ENCODE peak calls at places on chromosome 22, in ten cellular contexts. T is CD4-positive, CD25-positive, alpha-beta regulatory T cell; S is PC-9; M is body of pancreas; U is adrenal gland; I is transverse colon; K is pancreas; F is kidney; E is uterus; W is heart right ventricle. D is an unnamed sample.

GRCh38 chr22:44224166-44224565 is 43.4 kb downstream of the PARVG start:
- DNase-seq in F (peak; percentile 22), U (no peak), T (no peak), S (no peak), E (no peak), K (no peak), I (no peak), M (no peak), W (no peak), D (peak; percentile 24)

GRCh38 chr22:44357962-44358553 is 45.3 kb upstream of the SHISAL1 start:
- DNase-seq in M (no peak), K (no peak), U (peak; percentile 8), W (peak; percentile 39), S (no peak), F (peak; percentile 55), T (no peak), I (peak; percentile 19), E (peak; percentile 68), D (no peak)

GRCh38 chr22:21972806-21973205 is 9.8 kb downstream of the TOP3B start:
- DNase-seq in E (no peak), M (no peak), T (no peak), K (no peak), W (no peak), F (no peak), I (no peak), U (no peak), S (no peak), D (no peak)

GRCh38 chr22:44272330-44272729 is 40.4 kb downstream of the SHISAL1 start:
- DNase-seq in E (no peak), I (no peak), F (peak; percentile 20), S (no peak), W (no peak), K (no peak), T (no peak), M (no peak), U (no peak), D (no peak)

GRCh38 chr22:45600791-45601730 is 70.6 kb upstream of the ATXN10 start:
- DNase-seq in E (no peak), F (peak; percentile 70), I (no peak), T (no peak), S (no peak), K (no peak), U (no peak), W (no peak), M (peak; percentile 26), D (no peak)

GRCh38 chr22:28187612-28188011 is 268.6 kb upstream of the PITPNB start:
- DNase-seq in F (no peak), I (no peak), W (no peak), M (no peak), K (no peak), U (no peak), T (no peak), E (no peak), S (no peak), D (no peak)

GRCh38 chr22:50739894-50740293 is 1.9 kb downstream of the ACR start:
- DNase-seq in T (no peak), S (no peak), K (no peak), E (no peak), F (peak; percentile 38), M (no peak), U (peak; percentile 6), W (no peak), I (no peak), D (peak; percentile 23)

GRCh38 chr22:39820266-39820665 is 73.3 kb downstream of the ENTHD1 start:
- DNase-seq in U (peak; percentile 38), S (peak; percentile 9), M (no peak), W (no peak), I (no peak), T (no peak), K (no peak), E (no peak), F (no peak), D (no peak)

GRCh38 chr22:41564563-41564962 is 3.8 kb downstream of the CSDC2 start:
- DNase-seq in E (no peak), U (peak; percentile 62), I (no peak), W (no peak), T (no peak), S (no peak), K (no peak), M (no peak), F (no peak), D (no peak)

GRCh38 chr22:28029962-28030361 is 110.9 kb upstream of the PITPNB start:
- DNase-seq in K (no peak), S (no peak), T (no peak), F (no peak), I (no peak), W (no peak), U (no peak), M (no peak), E (no peak), D (no peak)

GRCh38 chr22:50735739-50736030 is 2.3 kb upstream of the ACR start:
- DNase-seq in W (no peak), I (no peak), K (no peak), S (no peak), E (no peak), U (peak; percentile 2), M (no peak), T (no peak), F (no peak), D (no peak)

GRCh38 chr22:17916226-17916889 is 108.0 kb downstream of the MICAL3 start:
- DNase-seq in M (no peak), W (no peak), F (no peak), I (no peak), U (no peak), S (no peak), T (no peak), E (no peak), K (no peak), D (no peak)
- H3K27ac ChIP-seq in M (no peak overlapping the region), W (peak overlapping the region; percentile 96), F (no peak overlapping the region), I (no peak overlapping the region), U (peak overlapping the region; percentile 56), S (no peak overlapping the region), T (no peak overlapping the region), E (no peak overlapping the region), K (no peak overlapping the region), D (no peak overlapping the region)

GRCh38 chr22:36323855-36324331 is 63.9 kb downstream of the MYH9 start:
- DNase-seq in M (no peak), I (no peak), W (peak; percentile 74), T (no peak), S (no peak), E (peak; percentile 68), K (no peak), U (peak; percentile 29), F (peak; percentile 81), D (no peak)
- H3K36me3 ChIP-seq in M (peaks cover 45% of the 10 kb centered on the region), I (peaks cover 40% of the 10 kb centered on the region), W (peaks cover 14% of the 10 kb centered on the region), T (peaks cover 98% of the 10 kb centered on the region), S (peaks cover 86% of the 10 kb centered on the region), E (no peaks in the 10 kb centered on the region), K (peaks cover 13% of the 10 kb centered on the region), U (peaks cover 83% of the 10 kb centered on the region), F (peaks cover 81% of the 10 kb centered on the region), D (peaks cover 78% of the 10 kb centered on the region)

GRCh38 chr22:36461665-36462474 is 19.6 kb downstream of the TXN2 start:
- DNase-seq in I (no peak), T (no peak), U (no peak), F (peak; percentile 92), W (no peak), E (peak; percentile 55), M (peak; percentile 82), S (peak; percentile 96), K (peak; percentile 72), D (peak; percentile 85)
- H3K27ac ChIP-seq in I (peak overlapping the region; percentile 98), T (no peak overlapping the region), U (peak overlapping the region; percentile 70), F (peak overlapping the region; percentile 71), W (peak overlapping the region; percentile 96), E (peak overlapping the region; percentile 96), M (peak overlapping the region; percentile 96), S (peak overlapping the region; percentile 72), K (peak overlapping the region; percentile 97), D (peak overlapping the region; percentile 76)

GRCh38 chr22:29520851-29521250 is 32.7 kb downstream of the THOC5 start:
- DNase-seq in S (no peak), U (peak; percentile 72), W (no peak), M (no peak), F (no peak), E (no peak), K (no peak), T (no peak), I (no peak), D (no peak)

GRCh38 chr22:29523761-29524160 is 29.8 kb downstream of the THOC5 start:
- DNase-seq in I (no peak), F (no peak), E (no peak), S (no peak), T (no peak), W (no peak), U (no peak), K (no peak), M (no peak), D (no peak)

GRCh38 chr22:29521526-29521925 is 32.0 kb downstream of the THOC5 start:
- DNase-seq in K (no peak), T (no peak), F (no peak), W (no peak), U (no peak), I (no peak), E (no peak), M (no peak), S (no peak), D (no peak)

GRCh38 chr22:29517215-29517908 is 36.2 kb downstream of the THOC5 start:
- DNase-seq in E (no peak), T (no peak), S (no peak), W (no peak), I (no peak), K (no peak), M (peak; percentile 20), F (no peak), U (peak; percentile 33), D (no peak)

DNA sequence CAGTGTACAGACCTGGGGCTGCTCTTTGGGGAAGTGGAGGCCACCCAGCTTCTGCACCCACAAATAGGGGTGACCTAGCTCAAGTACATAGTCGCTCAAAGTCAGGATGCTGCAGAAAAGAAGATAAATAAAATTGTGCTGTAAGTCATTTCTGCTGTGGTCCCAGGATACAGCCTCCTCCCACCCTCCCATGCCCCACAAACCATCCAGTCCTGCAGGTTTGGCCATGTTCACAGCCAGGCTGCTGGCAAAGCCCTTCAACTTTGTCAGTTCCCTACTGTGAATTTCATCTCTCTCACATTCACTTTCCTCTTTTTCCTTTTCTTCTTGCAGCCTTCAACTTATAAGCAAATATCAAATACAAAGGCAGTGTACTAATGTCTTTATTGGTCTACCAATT is 33.6 kb downstream of the THOC5 start:
- DNase-seq in K (no peak), I (no peak), M (no peak), U (no peak), S (no peak), E (no peak), W (no peak), T (no peak), F (no peak), D (no peak)
- H3K36me3 ChIP-seq in K (no peaks in the 10 kb centered on the region), I (peaks cover 77% of the 10 kb centered on the region), M (peaks cover 9% of the 10 kb centered on the region), U (peaks cover 82% of the 10 kb centered on the region), S (peaks cover 15% of the 10 kb centered on the region), E (no peaks in the 10 kb centered on the region), W (peaks cover 4% of the 10 kb centered on the region), T (peaks cover 85% of the 10 kb centered on the region), F (peaks cover 63% of the 10 kb centered on the region), D (peaks cover 35% of the 10 kb centered on the region)

DNA sequence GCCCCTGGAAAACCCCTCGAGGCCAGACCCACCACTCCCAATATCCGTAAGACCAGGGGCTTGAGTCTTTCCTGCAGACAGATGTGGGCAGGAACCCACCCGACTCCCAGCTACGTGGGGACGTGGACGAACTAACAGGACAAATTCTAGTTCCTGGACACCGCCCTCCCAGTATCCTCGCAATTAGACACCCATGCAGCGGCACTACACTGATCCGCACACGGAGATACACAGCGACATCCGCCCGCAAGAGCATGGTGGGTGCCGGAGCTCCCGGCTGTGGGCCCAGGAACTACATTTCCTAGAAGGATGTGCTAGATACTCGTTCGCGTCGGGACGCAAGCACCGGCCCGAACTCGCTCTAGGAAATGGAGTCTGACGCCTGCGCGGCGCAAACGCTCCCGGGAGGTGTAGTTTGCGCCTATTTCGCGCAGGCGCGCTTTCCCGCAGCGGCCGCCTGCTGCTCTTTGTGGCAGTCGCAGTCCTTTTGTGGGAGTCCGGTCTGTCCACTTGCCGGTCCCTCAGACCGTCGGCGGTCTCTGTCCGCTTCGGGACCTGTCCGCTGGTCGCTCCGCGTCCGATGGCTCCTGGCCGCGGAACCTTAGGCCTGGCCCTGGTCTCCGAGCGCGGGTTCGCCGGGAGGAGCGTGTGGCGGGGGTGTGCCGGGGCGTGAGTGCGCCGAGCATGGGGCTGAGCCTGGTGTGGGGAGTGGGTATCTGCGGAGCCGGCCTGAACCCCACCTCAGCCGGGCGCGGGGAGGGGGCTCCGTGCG is at the start of gene ZNF74:
- DNase-seq in I (peak; percentile 91), U (peak; percentile 86), K (peak; percentile 86), T (peak; percentile 87), E (peak; percentile 87), W (peak; percentile 92), M (peak; percentile 92), F (peak; percentile 96), S (peak; percentile 77), D (peak; percentile 88)
- H3K27ac ChIP-seq in I (peak within 1 kb of the TSS; percentile 75), U (peak within 1 kb of the TSS; percentile 82), K (peak within 1 kb of the TSS; percentile 55), T (peak within 1 kb of the TSS; percentile 66), E (peak within 1 kb of the TSS; percentile 70), W (peak within 1 kb of the TSS; percentile 67), M (peak within 1 kb of the TSS; percentile 71), F (peak within 1 kb of the TSS; percentile 65), S (no peak within 1 kb of the TSS), D (peak within 1 kb of the TSS; percentile 86)